ENCODE peak calls at places on chromosomes 7 and 10, in six cellular contexts. Y is activated effector memory CD4-positive, alpha-beta T cell treated with Interleukin-2 at 50 U/mL for 16 hours; O is GM04504; G is astrocyte of the spinal cord; T is epithelial cell of esophagus; M is hypothalamus. N is an unnamed sample.

GRCh38 chr7:18347170-18347569 is 148.4 kb upstream of the HDAC9 start:
- DNase-seq in O (no peak), T (no peak), Y (no peak), M (no peak), G (no peak), N (no peak)

GRCh38 chr7:67760971-67761370 is 764.3 kb downstream of the TYW1 start:
- DNase-seq in Y (no peak), M (no peak), G (no peak), O (no peak), T (no peak), N (no peak)

GRCh38 chr10:130479146-130479545 is 343.0 kb downstream of the GLRX3 start:
- DNase-seq in T (no peak), M (no peak), G (no peak), O (no peak), Y (no peak), N (no peak)

GRCh38 chr10:129764011-129764900 is 199.8 kb downstream of the EBF3 start:
- DNase-seq in T (no peak), G (no peak), O (no peak), M (no peak), Y (no peak), N (no peak)

GRCh38 chr10:16856567-16856966 is 39.3 kb upstream of the RSU1 start:
- DNase-seq in T (no peak), Y (no peak), G (peak), O (no peak), M (no peak), N (peak)

GRCh38 chr7:121500659-121501058 is 104.6 kb upstream of the FAM3C start:
- DNase-seq in M (no peak), T (no peak), G (no peak), Y (no peak), O (no peak), N (no peak)

GRCh38 chr10:89078729-89079672 is 88.4 kb downstream of the FAS start:
- DNase-seq in O (no peak), Y (no peak), G (no peak), T (no peak), M (no peak), N (no peak)

GRCh38 chr7:7103343-7104313 is 78.7 kb upstream of the C1GALT1 start:
- DNase-seq in T (peak), O (peak), Y (no peak), G (peak), M (no peak), N (no peak)

GRCh38 chr7:48366096-48366495 is 194.8 kb downstream of the ABCA13 start:
- DNase-seq in G (peak), O (no peak), T (peak), M (no peak), Y (no peak), N (peak)

GRCh38 chr10:36254191-36254590 is 612.1 kb upstream of the FZD8 start:
- DNase-seq in G (no peak), O (peak), M (no peak), Y (no peak), T (peak), N (peak)

GRCh38 chr7:157529768-157530560 is 193.2 kb downstream of the DNAJB6 start:
- DNase-seq in G (no peak), T (no peak), M (no peak), O (no peak), Y (no peak), N (no peak)

GRCh38 chr10:43075612-43076003 is 1.3 kb upstream of the RET start:
- DNase-seq in Y (no peak), M (no peak), O (no peak), G (no peak), T (peak), N (peak)

GRCh38 chr7:70208236-70209063 is 610.2 kb downstream of the AUTS2 start:
- DNase-seq in T (peak), G (peak), Y (no peak), M (no peak), O (no peak), N (peak)

GRCh38 chr7:2460641-2461040 is 15.6 kb downstream of the GRIFIN start:
- DNase-seq in O (no peak), M (no peak), T (no peak), Y (no peak), G (no peak), N (no peak)

GRCh38 chr10:91090761-91091529 is 129.5 kb upstream of the PCGF5 start:
- DNase-seq in O (no peak), T (no peak), Y (no peak), M (no peak), G (peak), N (no peak)

GRCh38 chr10:18681971-18682403 is 22.8 kb downstream of the ARL5B start:
- DNase-seq in T (peak), Y (no peak), G (peak), M (no peak), O (no peak), N (peak)

GRCh38 chr7:36366649-36367560 is 22.8 kb upstream of the ANLN start:
- DNase-seq in G (peak), Y (peak), T (peak), M (peak), O (no peak), N (peak)

GRCh38 chr7:95172420-95172819 is 151.9 kb downstream of the PON1 start:
- DNase-seq in O (no peak), T (no peak), Y (no peak), M (no peak), G (no peak), N (no peak)

GRCh38 chr7:34759477-34760125 is 101.6 kb downstream of the NPSR1 start:
- DNase-seq in G (peak), O (peak), Y (no peak), M (no peak), T (peak), N (peak)

GRCh38 chr10:6643962-6644361 is 63.9 kb upstream of the PRKCQ start:
- DNase-seq in Y (no peak), T (peak), O (no peak), G (no peak), M (no peak), N (peak)

GRCh38 chr7:128247640-128248194 is 6.6 kb downstream of the LEP start:
- DNase-seq in Y (no peak), T (peak), O (no peak), G (peak), M (no peak), N (peak)

GRCh38 chr7:74083928-74084721 is 521 bp downstream of the LIMK1 start:
- DNase-seq in Y (no peak), T (peak), G (peak), O (no peak), M (no peak), N (no peak)

GRCh38 chr7:105931179-105931578 is 31.9 kb upstream of the CDHR3 start:
- DNase-seq in O (no peak), G (no peak), T (no peak), M (no peak), Y (no peak), N (no peak)

GRCh38 chr7:128074336-128074735 is 43.1 kb upstream of the LRRC4 start:
- DNase-seq in G (no peak), T (no peak), O (no peak), M (no peak), Y (no peak), N (no peak)

GRCh38 chr7:115015619-115016018 is 93.7 kb downstream of the MDFIC start:
- DNase-seq in T (no peak), Y (no peak), O (no peak), G (peak), M (no peak), N (no peak)

GRCh38 chr7:1100386-1100785 is 12.5 kb downstream of the GPER1 start:
- DNase-seq in G (no peak), O (no peak), Y (no peak), M (no peak), T (no peak), N (no peak)

GRCh38 chr10:5861269-5862031 is 28.2 kb downstream of the ANKRD16 start:
- DNase-seq in T (peak), O (peak), G (peak), Y (no peak), M (no peak), N (peak)

GRCh38 chr10:71797533-71798307 is 24.4 kb upstream of the VSIR start:
- DNase-seq in G (no peak), T (no peak), O (no peak), Y (no peak), M (no peak), N (no peak)

GRCh38 chr10:6044060-6044459 is 18.1 kb downstream of the IL2RA start:
- DNase-seq in Y (no peak), M (no peak), O (no peak), G (no peak), T (no peak), N (no peak)

GRCh38 chr10:80408198-80409085 is at the start of gene PRXL2A:
- DNase-seq in T (peak), Y (peak), O (no peak), M (peak), G (peak), N (no peak)

GRCh38 chr7:49483142-49483541 is 290.3 kb upstream of the VWC2 start:
- DNase-seq in G (no peak), O (no peak), Y (no peak), M (no peak), T (peak), N (no peak)

GRCh38 chr10:93280121-93280698 is 201.9 kb downstream of the MYOF start:
- DNase-seq in T (no peak), O (no peak), G (no peak), M (no peak), Y (no peak), N (no peak)

GRCh38 chr10:68202965-68203358 is 29.0 kb downstream of the ATOH7 start:
- DNase-seq in O (peak), T (peak), G (peak), Y (no peak), M (no peak), N (no peak)

GRCh38 chr7:13496971-13497370 is 492.5 kb downstream of the ETV1 start:
- DNase-seq in M (no peak), G (no peak), T (no peak), O (no peak), Y (no peak), N (no peak)

GRCh38 chr7:51244053-51244452 is 72.6 kb downstream of the COBL start:
- DNase-seq in M (no peak), G (no peak), Y (no peak), O (no peak), T (no peak), N (no peak)

GRCh38 chr7:88169717-88170320 is 50.0 kb downstream of the SRI start:
- DNase-seq in Y (no peak), M (no peak), O (no peak), G (peak), T (peak), N (no peak)

GRCh38 chr10:3836222-3836820 is 51.3 kb upstream of the KLF6 start:
- DNase-seq in G (no peak), Y (no peak), M (no peak), T (no peak), O (no peak), N (no peak)

GRCh38 chr7:123004931-123005330 is 9.4 kb upstream of the TAS2R16 start:
- DNase-seq in O (no peak), T (peak), G (peak), Y (no peak), M (no peak), N (no peak)

N was measured in foreskin keratinocyte.